ENCODE peak calls at places on chromosomes 2 and 18, in ten cellular contexts. C, A, G, Z, L, W, I, B, N and H are unnamed samples.

GRCh38 chr2:25257032-25257455 is 84.7 kb downstream of the DNMT3A start:
- DNase-seq in B (peak), W (no peak), I (peak), Z (no peak), A (no peak), N (peak), C (no peak), G (peak), L (no peak), H (peak)

GRCh38 chr2:23042176-23042909 is 342.6 kb upstream of the KLHL29 start:
- DNase-seq in Z (no peak), G (no peak), W (no peak), A (no peak), C (no peak), I (no peak), N (no peak), B (no peak), L (peak), H (no peak)

GRCh38 chr2:24831736-24832421 is 38.7 kb downstream of the CENPO start:
- DNase-seq in I (no peak), B (no peak), G (peak), C (peak), L (no peak), W (no peak), A (peak), N (no peak), Z (peak), H (no peak)

GRCh38 chr2:70983506-70984227 is 5.2 kb downstream of the ANKRD53 start:
- DNase-seq in G (peak), W (peak), I (no peak), B (no peak), N (no peak), L (no peak), Z (no peak), C (no peak), A (peak), H (peak)

GRCh38 chr2:232372231-232373208 is 6.0 kb upstream of the ALPP start:
- DNase-seq in A (no peak), L (no peak), C (no peak), G (peak), B (peak), I (peak), W (no peak), N (no peak), Z (no peak), H (peak)

GRCh38 chr18:76953186-76953982 is 131.0 kb downstream of the ZNF236 start:
- DNase-seq in I (no peak), B (peak), N (peak), W (peak), C (no peak), Z (peak), G (peak), A (peak), L (peak), H (peak)

GRCh38 chr18:58299135-58299473 is 255.1 kb downstream of the NEDD4L start:
- DNase-seq in C (no peak), G (no peak), W (no peak), I (no peak), L (no peak), B (no peak), A (no peak), N (no peak), Z (no peak), H (no peak)

GRCh38 chr2:170523506-170523905 is 191.6 kb upstream of the SP5 start:
- DNase-seq in L (no peak), C (no peak), W (no peak), B (no peak), G (no peak), N (no peak), I (no peak), Z (no peak), A (no peak), H (no peak)

GRCh38 chr2:53939656-53940055 is 31.1 kb downstream of the PSME4 start:
- DNase-seq in A (no peak), W (no peak), N (no peak), I (no peak), B (peak), G (no peak), Z (no peak), L (no peak), C (no peak), H (no peak)

GRCh38 chr2:149651229-149651628 is 63.7 kb upstream of the MMADHC start:
- DNase-seq in G (no peak), Z (no peak), I (no peak), A (no peak), W (peak), B (no peak), L (no peak), C (no peak), N (no peak), H (no peak)

GRCh38 chr2:216636570-216637450 is 3.6 kb downstream of the IGFBP2 start:
- DNase-seq in W (peak), A (no peak), L (no peak), B (peak), I (no peak), N (no peak), Z (peak), C (no peak), G (no peak), H (no peak)

GRCh38 chr2:238492905-238493304 is 66.2 kb downstream of the ASB1 start:
- DNase-seq in B (no peak), C (no peak), W (no peak), G (no peak), I (no peak), Z (no peak), L (no peak), A (no peak), N (no peak), H (no peak)

GRCh38 chr18:55398858-55399257 is 189.1 kb downstream of the TCF4 start:
- DNase-seq in I (no peak), B (no peak), W (no peak), C (no peak), N (no peak), G (no peak), A (no peak), Z (no peak), L (no peak), H (no peak)

GRCh38 chr2:221818569-221818968 is 246.5 kb upstream of the EPHA4 start:
- DNase-seq in B (no peak), L (no peak), A (no peak), N (no peak), C (no peak), Z (no peak), G (no peak), W (no peak), I (no peak), H (no peak)

GRCh38 chr2:161078211-161078539 is 82.1 kb upstream of the TANK start:
- DNase-seq in Z (no peak), W (no peak), A (peak), B (no peak), N (no peak), C (no peak), G (no peak), I (no peak), L (no peak), H (no peak)

GRCh38 chr2:68157002-68157401 is 686 bp upstream of the PNO1 start:
- DNase-seq in A (no peak), N (peak), C (peak), Z (peak), I (no peak), B (peak), W (peak), G (no peak), L (no peak), H (no peak)

GRCh38 chr2:48315847-48316194 is 214.1 kb upstream of the STON1 start:
- DNase-seq in C (peak), Z (no peak), I (peak), L (no peak), G (no peak), B (no peak), N (no peak), W (peak), A (no peak), H (no peak)

GRCh38 chr2:148027822-148028221 is 6.9 kb downstream of the MBD5 start:
- DNase-seq in B (peak), Z (no peak), I (peak), G (no peak), A (no peak), W (no peak), C (no peak), L (no peak), N (no peak), H (no peak)

GRCh38 chr2:88729061-88729745 is 37.7 kb downstream of the RPIA start:
- DNase-seq in N (no peak), W (no peak), Z (no peak), G (no peak), A (no peak), I (no peak), B (no peak), C (no peak), L (no peak), H (no peak)

GRCh38 chr2:238144262-238144661 is 5.8 kb downstream of the KLHL30 start:
- DNase-seq in I (no peak), B (no peak), C (no peak), G (no peak), Z (no peak), L (no peak), A (no peak), W (no peak), N (no peak), H (no peak)

GRCh38 chr2:19888831-19889230 is 13.0 kb downstream of the TTC32 start:
- DNase-seq in L (no peak), A (no peak), I (no peak), W (no peak), N (no peak), B (no peak), G (no peak), C (no peak), Z (no peak), H (no peak)

GRCh38 chr2:67514515-67514914 is 117.4 kb downstream of the ETAA1 start:
- DNase-seq in A (no peak), W (no peak), C (no peak), I (no peak), L (no peak), G (no peak), N (no peak), B (peak), Z (no peak), H (no peak)

GRCh38 chr2:159960413-159960812 is 102.0 kb downstream of the PLA2R1 start:
- DNase-seq in B (peak), Z (peak), L (no peak), A (no peak), W (no peak), N (no peak), G (no peak), C (no peak), I (no peak), H (no peak)

GRCh38 chr2:20609349-20609994 is 41.4 kb downstream of the HS1BP3 start:
- DNase-seq in C (no peak), A (no peak), Z (no peak), L (peak), G (peak), N (peak), W (peak), B (peak), I (no peak), H (peak)

GRCh38 chr2:28206786-28207185 is 185.9 kb upstream of the FOSL2 start:
- DNase-seq in Z (no peak), I (no peak), C (no peak), W (no peak), B (no peak), G (no peak), N (no peak), L (no peak), A (no peak), H (no peak)

GRCh38 chr2:199452200-199452990 is 5.3 kb downstream of the SATB2 start:
- DNase-seq in L (no peak), B (no peak), Z (no peak), I (no peak), N (no peak), G (no peak), A (no peak), C (no peak), W (no peak), H (no peak)

GRCh38 chr2:200658278-200658864 is 72.6 kb downstream of the AOX1 start:
- DNase-seq in N (peak), I (no peak), G (no peak), B (peak), W (no peak), C (no peak), A (no peak), Z (no peak), L (no peak), H (no peak)

GRCh38 chr18:61771861-61772260 is 120.9 kb downstream of the RNF152 start:
- DNase-seq in I (no peak), W (no peak), A (no peak), Z (no peak), B (no peak), N (no peak), C (no peak), G (no peak), L (no peak), H (no peak)

GRCh38 chr2:26414291-26414690 is 12.6 kb downstream of the DRC1 start:
- DNase-seq in W (no peak), L (no peak), Z (no peak), C (no peak), G (no peak), B (peak), N (no peak), I (no peak), A (no peak), H (no peak)

GRCh38 chr2:193011870-193012269 is 817.1 kb upstream of the TMEFF2 start:
- DNase-seq in L (no peak), A (no peak), Z (no peak), N (no peak), B (no peak), I (no peak), W (no peak), G (no peak), C (no peak), H (no peak)

GRCh38 chr18:62486290-62486964 is 36.4 kb upstream of the ZCCHC2 start:
- DNase-seq in Z (no peak), A (peak), N (no peak), C (no peak), B (peak), L (no peak), W (no peak), I (peak), G (no peak), H (no peak)

GRCh38 chr2:3626817-3627499 is 31.0 kb upstream of the ALLC start:
- DNase-seq in A (no peak), C (peak), N (no peak), L (peak), G (peak), I (no peak), W (no peak), Z (no peak), B (no peak), H (no peak)

DNA sequence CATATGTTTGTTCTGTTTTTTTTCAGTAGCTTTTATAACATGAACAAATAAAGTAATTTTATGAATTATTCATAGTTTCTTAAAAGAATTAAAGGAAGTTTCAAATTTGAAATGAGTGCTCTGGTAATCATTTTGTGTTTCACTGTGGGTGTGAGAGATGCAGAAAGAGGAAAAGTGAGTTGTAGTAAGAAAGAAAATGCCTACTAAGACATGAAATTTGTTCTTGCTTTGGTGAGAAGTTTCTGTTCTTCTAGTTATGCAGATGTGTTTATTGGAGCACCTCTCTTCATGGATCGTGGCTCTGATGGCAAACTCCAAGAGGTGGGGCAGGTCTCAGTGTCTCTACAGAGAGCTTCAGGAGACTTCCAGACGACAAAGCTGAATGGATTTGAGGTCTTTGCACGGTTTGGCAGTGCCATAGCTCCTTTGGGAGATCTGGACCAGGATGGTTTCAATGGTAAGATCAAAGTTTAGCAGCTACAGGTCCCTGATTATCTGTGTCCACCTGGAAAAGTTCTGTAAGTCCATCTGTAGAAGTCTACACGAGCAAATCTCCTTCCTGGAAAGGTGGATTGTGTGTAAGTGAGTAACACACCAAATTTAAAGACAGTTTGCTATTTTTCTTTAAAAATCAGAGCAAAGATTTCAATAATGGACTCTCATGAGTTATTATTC is 51.4 kb downstream of the ITGAV start:
- DNase-seq in A (no peak), G (no peak), I (no peak), L (no peak), B (no peak), C (no peak), Z (no peak), N (no peak), W (no peak), H (no peak)
- TF ChIP-seq POLR2A in A (no peak), G (no peak), I (no peak), L (no peak), B (no peak), C (no peak), Z (no peak), N (no peak), W (no peak), H (no peak)

GRCh38 chr2:224257176-224257575 is 144.7 kb downstream of the FAM124B start:
- DNase-seq in W (no peak), N (no peak), L (no peak), G (no peak), A (no peak), Z (no peak), I (no peak), B (peak), C (no peak), H (no peak)

GRCh38 chr2:224252601-224253000 is 149.3 kb downstream of the FAM124B start:
- DNase-seq in G (no peak), I (no peak), A (no peak), B (peak), N (no peak), W (no peak), C (no peak), Z (no peak), L (no peak), H (no peak)

GRCh38 chr2:224248944-224249371 is 152.9 kb downstream of the FAM124B start:
- DNase-seq in L (no peak), C (no peak), B (peak), A (no peak), N (no peak), G (no peak), Z (no peak), I (no peak), W (no peak), H (no peak)

DNA sequence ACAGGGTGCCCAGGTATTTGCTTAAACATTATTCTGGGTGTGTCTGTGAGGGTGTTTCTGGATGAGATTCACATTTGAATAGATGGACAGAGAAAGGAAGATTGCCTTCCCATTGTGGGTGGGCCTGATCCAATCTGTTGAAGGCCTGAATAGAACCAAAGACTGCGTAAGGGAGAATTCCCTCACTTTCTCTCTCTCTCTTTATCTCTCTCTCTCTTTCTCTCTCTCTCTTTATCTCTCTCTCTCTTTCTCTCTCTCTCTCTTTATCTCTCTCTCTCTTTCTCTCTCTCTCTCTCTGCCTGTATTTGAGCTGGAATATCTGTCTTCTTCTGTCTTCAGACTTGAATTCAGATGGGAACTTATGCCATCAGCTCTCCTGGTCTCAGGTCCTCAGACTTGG is 148.4 kb downstream of the FAM124B start:
- DNase-seq in C (no peak), B (no peak), I (no peak), Z (no peak), W (no peak), N (no peak), L (no peak), G (no peak), A (no peak), H (no peak)
- TF ChIP-seq POLR2A in C (no peak), B (no peak), I (no peak), Z (no peak), W (no peak), N (no peak), L (no peak), G (no peak), A (no peak), H (no peak)

DNA sequence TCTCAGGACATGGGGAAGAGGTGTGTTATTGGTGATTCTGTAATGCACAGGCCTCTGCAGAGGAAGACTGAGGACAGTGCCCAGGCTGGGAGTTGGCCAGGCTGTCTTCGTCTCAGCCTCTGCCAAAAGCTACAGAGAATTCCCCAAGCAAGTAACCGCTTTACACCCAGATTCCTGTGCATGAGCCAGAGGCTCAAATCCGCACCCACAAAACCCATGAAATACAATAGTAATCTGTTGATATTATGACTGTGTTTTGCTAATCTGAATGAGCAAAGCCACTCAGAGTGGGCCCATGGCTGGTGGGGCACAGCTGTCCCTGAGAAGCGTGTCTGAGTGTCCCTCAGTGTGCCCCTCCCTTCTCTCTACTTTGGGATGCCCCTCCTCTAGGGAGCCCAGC is 149.5 kb upstream of the PXDN start:
- DNase-seq in L (no peak), W (no peak), Z (no peak), B (no peak), G (peak), A (no peak), N (no peak), C (no peak), I (no peak), H (no peak)
- TF ChIP-seq POLR2A in L (no peak), W (no peak), Z (no peak), B (no peak), G (no peak), A (no peak), N (no peak), C (no peak), I (no peak), H (no peak)

DNA sequence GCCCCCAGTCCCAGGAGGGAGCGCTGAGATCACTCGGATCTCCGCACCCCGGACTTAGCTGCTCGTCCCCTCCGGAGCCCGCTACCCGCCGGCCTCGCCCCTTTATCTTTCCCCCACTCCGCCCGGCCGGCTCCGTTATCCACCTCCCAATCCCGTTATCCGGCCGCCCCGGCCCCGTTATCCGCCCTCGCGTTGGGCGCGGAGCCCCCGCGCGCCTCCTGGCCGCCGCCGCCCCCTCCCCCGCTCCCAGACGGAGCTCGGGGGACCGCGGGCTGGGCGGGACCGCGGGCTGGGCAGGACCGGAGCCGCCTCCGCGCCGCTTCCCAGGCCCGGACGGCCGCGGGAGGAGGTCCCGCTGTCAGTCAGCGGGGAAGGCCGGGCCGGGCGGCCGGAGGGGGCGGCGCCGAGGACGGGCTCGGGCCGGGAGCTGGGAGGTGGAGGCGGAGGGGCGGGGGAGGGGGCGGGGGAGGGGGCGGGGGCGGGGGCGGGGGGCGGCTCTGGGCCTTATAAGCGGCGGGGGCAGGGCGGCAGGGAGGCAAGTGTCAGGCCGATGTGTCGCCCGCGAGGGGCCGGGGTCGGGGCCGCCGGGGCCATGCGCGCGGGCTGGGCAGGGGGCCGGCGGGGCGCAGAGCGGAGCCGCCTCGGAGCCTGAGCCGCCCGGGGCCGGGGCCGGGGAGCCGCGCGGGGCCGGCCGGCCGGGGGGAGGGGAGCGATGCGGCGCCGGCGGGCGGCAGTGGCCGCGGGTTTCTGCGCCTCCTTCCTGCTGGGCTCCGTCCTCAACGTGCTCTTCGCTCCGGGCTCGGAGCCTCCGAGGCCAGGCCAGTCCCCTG is at the start of gene PKDCC:
- DNase-seq in A (peak), W (peak), I (peak), Z (peak), G (peak), N (peak), C (peak), L (peak), B (peak), H (peak)
- TF ChIP-seq POLR2A in A (no peak), W (peak), I (no peak), Z (no peak), G (peak), N (peak), C (no peak), L (peak), B (no peak), H (peak)

DNA sequence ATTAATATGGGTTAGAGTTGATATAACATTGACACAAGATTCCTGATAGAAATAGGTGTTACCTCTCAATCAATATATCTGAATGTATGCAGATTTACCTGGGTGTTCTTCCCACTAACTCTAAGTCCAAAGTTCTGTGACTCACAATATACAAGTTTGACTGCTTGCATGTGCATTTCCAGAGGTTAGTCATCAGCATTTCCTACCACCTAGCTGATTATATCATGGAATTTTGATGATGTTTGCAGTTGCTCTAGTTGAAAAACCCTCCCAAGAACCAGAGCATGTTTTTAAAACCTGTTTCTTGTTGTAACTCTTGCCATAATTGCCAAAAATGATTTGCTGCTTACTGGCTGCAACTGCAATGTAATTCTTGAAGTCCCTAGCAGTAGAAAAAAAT is 15.0 kb upstream of the DSG1 start:
- DNase-seq in Z (no peak), N (no peak), A (no peak), W (no peak), G (no peak), I (no peak), L (no peak), C (no peak), B (peak), H (no peak)
- TF ChIP-seq POLR2A in Z (no peak), N (no peak), A (no peak), W (no peak), G (no peak), I (no peak), L (no peak), C (no peak), B (no peak), H (no peak)